ENCODE peak calls at places on chromosomes 7 and 10, in five cellular contexts. C is GM20000; Z is T1000; A is endothelial cell; H is stimulated activated CD4-positive, alpha-beta T cell treated with anti-CD3 and anti-CD28 coated beads, Interleukin-15, amount 100 ng/mL, for 1 hour. W is an unnamed sample.

GRCh38 chr10:99329891-99330674 is 927 bp downstream of the CNNM1 start:
- DNase-seq in A (peak), C (peak), H (no peak), Z (no peak), W (no peak)

GRCh38 chr10:124536496-124537050 is 75.0 kb downstream of the LHPP start:
- DNase-seq in H (no peak), A (no peak), Z (no peak), C (no peak), W (no peak)

GRCh38 chr10:99461230-99461629 is 30.8 kb upstream of the GOT1 start:
- DNase-seq in C (no peak), H (no peak), Z (no peak), A (no peak), W (no peak)

GRCh38 chr10:112471878-112472487 is 25.0 kb downstream of the VTI1A start:
- DNase-seq in H (no peak), C (peak), Z (no peak), A (no peak), W (peak)

GRCh38 chr10:132546567-132547420 is 9.2 kb downstream of the INPP5A start:
- DNase-seq in A (no peak), H (no peak), C (peak), Z (no peak), W (no peak)

GRCh38 chr7:149854611-149855367 is 16.6 kb downstream of the ZNF862 start:
- DNase-seq in Z (peak), C (no peak), A (no peak), H (no peak), W (peak)

GRCh38 chr10:95229724-95230627 is 35.9 kb downstream of the ACSM6 start:
- DNase-seq in Z (peak), A (no peak), H (no peak), C (no peak), W (peak)

GRCh38 chr10:71302874-71303568 is 16.0 kb upstream of the SLC29A3 start:
- DNase-seq in A (no peak), C (peak), Z (no peak), H (no peak), W (peak)

GRCh38 chr10:1102392-1102791 is 46.2 kb downstream of the WDR37 start:
- DNase-seq in Z (no peak), H (no peak), A (no peak), C (no peak), W (no peak)

GRCh38 chr7:128845987-128846386 is 15.8 kb downstream of the FLNC start:
- DNase-seq in A (no peak), Z (no peak), C (no peak), H (no peak), W (no peak)

GRCh38 chr7:92973293-92973731 is 136.9 kb upstream of the CDK6 start:
- DNase-seq in Z (no peak), C (no peak), H (no peak), A (no peak), W (no peak)

GRCh38 chr7:106610996-106611886 is 49.7 kb downstream of the CCDC71L start:
- DNase-seq in H (no peak), A (no peak), Z (no peak), C (no peak), W (no peak)

GRCh38 chr10:21427804-21428481 is 97.5 kb downstream of the SKIDA1 start:
- DNase-seq in H (no peak), A (no peak), C (peak), Z (no peak), W (no peak)

GRCh38 chr10:3723706-3724225 is 61.2 kb downstream of the KLF6 start:
- DNase-seq in H (no peak), A (no peak), Z (no peak), C (no peak), W (no peak)

GRCh38 chr10:131187886-131188285 is 123.6 kb downstream of the TCERG1L start:
- DNase-seq in C (no peak), H (no peak), Z (no peak), A (no peak), W (no peak)

GRCh38 chr10:44811072-44811471 is 100.1 kb upstream of the TMEM72 start:
- DNase-seq in H (no peak), Z (no peak), A (no peak), C (no peak), W (no peak)

GRCh38 chr7:103702454-103702853 is 256.4 kb upstream of the SLC26A5 start:
- DNase-seq in C (no peak), A (no peak), Z (no peak), H (no peak), W (no peak)

GRCh38 chr10:100183482-100183881 is 2.3 kb downstream of the ERLIN1 start:
- DNase-seq in A (no peak), H (no peak), C (no peak), Z (no peak), W (peak)

GRCh38 chr10:69957516-69958231 is 95.0 kb upstream of the MACROH2A2 start:
- DNase-seq in H (no peak), C (no peak), Z (no peak), A (no peak), W (no peak)

GRCh38 chr10:114313139-114313538 is 74.1 kb downstream of the VWA2 start:
- DNase-seq in A (no peak), H (no peak), Z (no peak), C (no peak), W (no peak)

GRCh38 chr7:151272410-151272809 is 23.9 kb upstream of the SMARCD3 start:
- DNase-seq in C (no peak), H (no peak), Z (no peak), A (no peak), W (no peak)